ENCODE peak calls at places on chromosomes 13 and 19, in four cellular contexts. One of them, this sample, is unnamed.

GRCh38 chr19:48102870-48103751 is 7.5 kb downstream of the PLA2G4C start:
- DNase-seq in suprapubic skin: no peak
- DNase-seq in psoas muscle: no peak
- DNase-seq in MM.1S: peak; percentile 32
- DNase-seq in this sample: no peak

GRCh38 chr13:29763426-29764180 is 86.8 kb downstream of the UBL3 start:
- DNase-seq in suprapubic skin: no peak
- DNase-seq in psoas muscle: no peak
- DNase-seq in MM.1S: no peak
- DNase-seq in this sample: no peak

GRCh38 chr13:112711528-112712265 is 21.9 kb downstream of the ATP11A start:
- DNase-seq in suprapubic skin: peak; percentile 86
- DNase-seq in psoas muscle: peak; percentile 83
- DNase-seq in MM.1S: no peak
- DNase-seq in this sample: no peak

GRCh38 chr19:29323972-29324680 is 111.2 kb upstream of the UQCRFS1 start:
- DNase-seq in suprapubic skin: peak; percentile 61
- DNase-seq in psoas muscle: no peak
- DNase-seq in MM.1S: no peak
- DNase-seq in this sample: no peak

GRCh38 chr19:6521718-6522646 is 8.8 kb upstream of the TNFSF9 start:
- DNase-seq in suprapubic skin: no peak
- DNase-seq in psoas muscle: no peak
- DNase-seq in MM.1S: no peak
- DNase-seq in this sample: peak; percentile 91

GRCh38 chr19:57656346-57656745 is 12.4 kb upstream of the ZSCAN4 start:
- DNase-seq in suprapubic skin: no peak
- DNase-seq in psoas muscle: no peak
- DNase-seq in MM.1S: no peak
- DNase-seq in this sample: no peak

GRCh38 chr13:113862766-113863510 is 938 bp downstream of the GAS6 start:
- DNase-seq in suprapubic skin: peak; percentile 83
- DNase-seq in psoas muscle: peak; percentile 55
- DNase-seq in MM.1S: peak; percentile 82
- DNase-seq in this sample: no peak

GRCh38 chr19:42038675-42039074 is 31.3 kb downstream of the GRIK5 start:
- DNase-seq in suprapubic skin: no peak
- DNase-seq in psoas muscle: no peak
- DNase-seq in MM.1S: no peak
- DNase-seq in this sample: no peak

GRCh38 chr13:40096357-40096911 is 441.0 kb downstream of the COG6 start:
- DNase-seq in suprapubic skin: no peak
- DNase-seq in psoas muscle: no peak
- DNase-seq in MM.1S: no peak
- DNase-seq in this sample: no peak

GRCh38 chr13:29491248-29491647 is 104.2 kb downstream of the SLC7A1 start:
- DNase-seq in suprapubic skin: no peak
- DNase-seq in psoas muscle: no peak
- DNase-seq in MM.1S: no peak
- DNase-seq in this sample: no peak

GRCh38 chr19:45766919-45767346 is 2.1 kb downstream of the SIX5 start:
- DNase-seq in suprapubic skin: no peak
- DNase-seq in psoas muscle: no peak
- DNase-seq in MM.1S: no peak
- DNase-seq in this sample: no peak

GRCh38 chr19:45764947-45765346 is 4.1 kb downstream of the SIX5 start:
- DNase-seq in suprapubic skin: no peak
- DNase-seq in psoas muscle: no peak
- DNase-seq in MM.1S: no peak
- DNase-seq in this sample: no peak

GRCh38 chr19:45765365-45766292 is 3.4 kb downstream of the SIX5 start:
- DNase-seq in suprapubic skin: no peak
- DNase-seq in psoas muscle: no peak
- DNase-seq in MM.1S: no peak
- DNase-seq in this sample: no peak

GRCh38 chr19:45767410-45767880 is 1.6 kb downstream of the SIX5 start:
- DNase-seq in suprapubic skin: peak; percentile 93
- DNase-seq in psoas muscle: peak; percentile 83
- DNase-seq in MM.1S: no peak
- DNase-seq in this sample: no peak

GRCh38 chr19:45766293-45766918 is 2.6 kb downstream of the SIX5 start:
- DNase-seq in suprapubic skin: no peak
- DNase-seq in psoas muscle: no peak
- DNase-seq in MM.1S: no peak
- DNase-seq in this sample: no peak
- H3K4me3 ChIP-seq in suprapubic skin: peak overlapping the region; percentile 86
- H3K4me3 ChIP-seq in psoas muscle: peak overlapping the region; percentile 87
- H3K4me3 ChIP-seq in MM.1S: no peak overlapping the region
- H3K4me3 ChIP-seq in this sample: no peak overlapping the region

DNA sequence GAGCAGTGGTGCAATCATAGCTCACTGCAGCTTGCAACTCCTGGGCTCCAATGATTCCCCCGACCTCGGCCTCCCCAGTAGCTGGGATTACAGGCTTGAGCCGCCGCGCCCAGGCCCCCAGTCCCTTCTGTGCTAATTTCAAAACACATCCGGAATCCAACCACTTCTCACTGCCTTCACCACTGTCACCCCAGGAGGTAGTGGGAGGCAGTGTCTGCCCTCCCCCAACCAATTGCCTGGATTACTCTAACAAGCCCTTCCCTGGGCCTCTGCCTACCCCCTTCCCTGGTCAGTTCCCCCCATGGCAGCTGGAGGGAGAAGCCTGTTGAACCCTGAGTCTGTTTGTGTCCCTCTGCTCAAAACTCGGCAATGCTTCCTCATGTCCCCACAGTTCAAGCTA is 2.3 kb downstream of the PRAM1 start:
- DNase-seq in suprapubic skin: no peak
- DNase-seq in psoas muscle: no peak
- DNase-seq in MM.1S: no peak
- DNase-seq in this sample: no peak
- TF ChIP-seq CTCF in suprapubic skin: no peak
- TF ChIP-seq CTCF in psoas muscle: no peak
- TF ChIP-seq CTCF in MM.1S: no peak
- TF ChIP-seq CTCF in this sample: no peak

GRCh38 chr13:99982021-99982740 is 597 bp downstream of the ZIC2 start:
- DNase-seq in suprapubic skin: peak; percentile 70
- DNase-seq in psoas muscle: no peak
- DNase-seq in MM.1S: no peak
- DNase-seq in this sample: no peak
- H3K27me3 ChIP-seq in suprapubic skin: peaks cover 100% of the 10 kb centered on the region
- H3K27me3 ChIP-seq in psoas muscle: peaks cover 98% of the 10 kb centered on the region
- H3K27me3 ChIP-seq in MM.1S: peaks cover 12% of the 10 kb centered on the region
- H3K27me3 ChIP-seq in this sample: no peaks in the 10 kb centered on the region

GRCh38 chr19:14385492-14385891 is 4.2 kb downstream of the ADGRE5 start:
- DNase-seq in suprapubic skin: no peak
- DNase-seq in psoas muscle: no peak
- DNase-seq in MM.1S: no peak
- DNase-seq in this sample: peak; percentile 58
- H3K4me3 ChIP-seq in suprapubic skin: no peak overlapping the region
- H3K4me3 ChIP-seq in psoas muscle: no peak overlapping the region
- H3K4me3 ChIP-seq in MM.1S: no peak overlapping the region
- H3K4me3 ChIP-seq in this sample: peak overlapping the region; percentile 46

GRCh38 chr19:4455742-4456565 is 1.6 kb downstream of the UBXN6 start:
- DNase-seq in suprapubic skin: no peak
- DNase-seq in psoas muscle: peak; percentile 74
- DNase-seq in MM.1S: no peak
- DNase-seq in this sample: no peak

GRCh38 chr19:4456566-4456842 is 1.1 kb downstream of the UBXN6 start:
- DNase-seq in suprapubic skin: no peak
- DNase-seq in psoas muscle: peak; percentile 19
- DNase-seq in MM.1S: no peak
- DNase-seq in this sample: no peak

GRCh38 chr19:4456843-4457653 is 546 bp downstream of the UBXN6 start:
- DNase-seq in suprapubic skin: no peak
- DNase-seq in psoas muscle: peak; percentile 66
- DNase-seq in MM.1S: no peak
- DNase-seq in this sample: no peak

GRCh38 chr19:4454952-4455738 is 2.4 kb downstream of the UBXN6 start:
- DNase-seq in suprapubic skin: no peak
- DNase-seq in psoas muscle: peak; percentile 52
- DNase-seq in MM.1S: no peak
- DNase-seq in this sample: no peak

DNA sequence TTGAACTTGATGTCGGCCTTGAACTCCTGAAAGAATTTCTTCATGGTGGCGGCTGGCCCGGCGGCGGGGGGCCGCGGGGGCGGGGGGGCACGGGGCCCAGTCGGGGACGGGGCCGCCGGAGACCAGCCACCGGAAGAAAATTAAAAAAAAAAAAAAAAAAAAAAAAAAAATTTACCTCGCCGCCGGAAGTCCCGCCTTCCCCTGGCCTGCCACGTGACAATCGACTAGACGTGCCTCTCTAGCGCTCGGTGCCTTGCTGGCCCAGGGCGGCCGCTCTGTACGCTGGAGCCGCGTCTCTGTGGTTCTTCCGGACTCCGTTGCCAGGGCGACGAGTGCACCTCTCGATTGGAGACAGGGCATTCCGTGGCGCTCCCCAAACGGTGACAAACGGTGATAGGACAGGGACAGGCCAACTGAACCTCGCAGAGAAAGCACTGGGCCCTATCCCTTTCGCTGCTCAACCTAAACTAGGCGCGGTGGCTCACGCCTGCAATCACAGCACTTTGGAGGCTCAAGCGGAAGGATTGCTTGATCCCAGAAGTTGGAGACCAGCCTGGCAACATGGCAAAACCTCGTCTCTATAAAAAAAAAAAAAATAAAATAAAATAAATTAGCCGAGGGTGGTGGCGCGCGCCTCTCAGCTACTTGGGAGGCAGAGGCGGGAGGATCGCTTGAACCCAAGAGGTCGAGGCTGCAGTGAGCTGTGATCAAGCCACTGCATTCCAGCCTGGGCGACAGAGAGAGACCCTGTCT is at the start of gene UBXN6:
- DNase-seq in suprapubic skin: peak; percentile 99
- DNase-seq in psoas muscle: peak; percentile 99
- DNase-seq in MM.1S: peak; percentile 100
- DNase-seq in this sample: peak; percentile 97
- TF ChIP-seq CTCF in suprapubic skin: no peak
- TF ChIP-seq CTCF in psoas muscle: peak; percentile 9
- TF ChIP-seq CTCF in MM.1S: no peak
- TF ChIP-seq CTCF in this sample: no peak

DNA sequence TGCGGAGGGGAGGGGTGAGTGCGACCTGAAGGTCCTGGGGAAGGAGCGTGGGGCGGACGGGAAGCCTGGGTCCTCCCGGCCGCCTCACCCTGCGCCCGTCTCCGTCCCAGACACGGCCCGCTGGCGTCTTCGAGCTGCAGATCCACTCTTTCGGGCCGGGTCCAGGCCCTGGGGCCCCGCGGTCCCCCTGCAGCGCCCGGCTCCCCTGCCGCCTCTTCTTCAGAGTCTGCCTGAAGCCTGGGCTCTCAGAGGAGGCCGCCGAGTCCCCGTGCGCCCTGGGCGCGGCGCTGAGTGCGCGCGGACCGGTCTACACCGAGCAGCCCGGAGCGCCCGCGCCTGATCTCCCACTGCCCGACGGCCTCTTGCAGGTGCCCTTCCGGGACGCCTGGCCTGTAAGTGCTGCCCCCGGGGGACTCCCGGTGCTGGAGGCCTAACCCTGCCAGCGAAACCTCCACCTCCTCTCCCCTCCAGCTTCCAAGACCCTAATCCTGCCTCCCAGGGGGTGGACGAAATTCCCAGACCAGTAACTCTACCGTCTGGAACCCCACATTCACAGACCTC is 415 bp downstream of the DLL3 start:
- DNase-seq in suprapubic skin: no peak
- DNase-seq in psoas muscle: no peak
- DNase-seq in MM.1S: no peak
- DNase-seq in this sample: no peak
- H3K27me3 ChIP-seq in suprapubic skin: peaks cover 75% of the 10 kb centered on the region
- H3K27me3 ChIP-seq in psoas muscle: peaks cover 76% of the 10 kb centered on the region
- H3K27me3 ChIP-seq in MM.1S: peaks cover 77% of the 10 kb centered on the region
- H3K27me3 ChIP-seq in this sample: no peaks in the 10 kb centered on the region

This sample was measured in GM06990.